ENCODE peak calls at places on chromosomes 16 and 17, in eight cellular contexts. One of them, this sample, is unnamed.
A peak's percentile ranks its signal among the peaks of the same experiment; 100 is the strongest.

GRCh38 chr16:2257726-2258125 is 6.3 kb upstream of the ECI1 start:
- DNase-seq in tibial nerve: no peak
- DNase-seq in pancreas: no peak
- DNase-seq in kidney: no peak
- DNase-seq in keratinocyte: no peak
- DNase-seq in heart left ventricle: no peak
- DNase-seq in endodermal cell: no peak
- DNase-seq in IMR-90: no peak
- DNase-seq in this sample: no peak

GRCh38 chr17:76922084-76922483 is 53.9 kb downstream of the MGAT5B start:
- DNase-seq in tibial nerve: no peak
- DNase-seq in kidney: no peak
- DNase-seq in heart left ventricle: no peak
- DNase-seq in pancreas: no peak
- DNase-seq in endodermal cell: no peak
- DNase-seq in IMR-90: no peak
- DNase-seq in keratinocyte: no peak
- DNase-seq in this sample: no peak

GRCh38 chr16:54135361-54136275 is 151.0 kb downstream of the IRX3 start:
- DNase-seq in kidney: no peak
- DNase-seq in tibial nerve: no peak
- DNase-seq in keratinocyte: no peak
- DNase-seq in IMR-90: peak; percentile 68
- DNase-seq in endodermal cell: no peak
- DNase-seq in heart left ventricle: no peak
- DNase-seq in pancreas: no peak
- DNase-seq in this sample: no peak

GRCh38 chr17:17126131-17127110 is 79.7 kb downstream of the PLD6 start:
- DNase-seq in IMR-90: no peak
- DNase-seq in kidney: peak; percentile 55
- DNase-seq in heart left ventricle: peak; percentile 50
- DNase-seq in tibial nerve: no peak
- DNase-seq in endodermal cell: no peak
- DNase-seq in keratinocyte: no peak
- DNase-seq in pancreas: no peak
- DNase-seq in this sample: peak; percentile 53

GRCh38 chr16:80794071-80794470 is 10.3 kb downstream of the CDYL2 start:
- DNase-seq in keratinocyte: no peak
- DNase-seq in pancreas: no peak
- DNase-seq in kidney: no peak
- DNase-seq in tibial nerve: no peak
- DNase-seq in heart left ventricle: no peak
- DNase-seq in IMR-90: no peak
- DNase-seq in endodermal cell: no peak
- DNase-seq in this sample: no peak

GRCh38 chr17:41762841-41763240 is 23.7 kb downstream of the JUP start:
- DNase-seq in tibial nerve: no peak
- DNase-seq in heart left ventricle: no peak
- DNase-seq in keratinocyte: no peak
- DNase-seq in IMR-90: no peak
- DNase-seq in endodermal cell: no peak
- DNase-seq in kidney: no peak
- DNase-seq in pancreas: no peak
- DNase-seq in this sample: no peak

GRCh38 chr17:30920282-30920681 is 1.5 kb upstream of the ADAP2 start:
- DNase-seq in IMR-90: peak; percentile 69
- DNase-seq in kidney: no peak
- DNase-seq in heart left ventricle: peak; percentile 66
- DNase-seq in keratinocyte: no peak
- DNase-seq in tibial nerve: no peak
- DNase-seq in pancreas: no peak
- DNase-seq in endodermal cell: peak; percentile 85
- DNase-seq in this sample: peak; percentile 51

GRCh38 chr17:68398731-68399637 is 58.3 kb downstream of the WIPI1 start:
- DNase-seq in pancreas: peak; percentile 53
- DNase-seq in keratinocyte: no peak
- DNase-seq in IMR-90: peak; percentile 81
- DNase-seq in tibial nerve: no peak
- DNase-seq in kidney: no peak
- DNase-seq in endodermal cell: peak; percentile 91
- DNase-seq in heart left ventricle: no peak
- DNase-seq in this sample: peak; percentile 75

GRCh38 chr17:4901648-4902344 is 1.1 kb downstream of the CHRNE start:
- DNase-seq in tibial nerve: peak; percentile 35
- DNase-seq in endodermal cell: peak; percentile 51
- DNase-seq in heart left ventricle: peak; percentile 88
- DNase-seq in keratinocyte: no peak
- DNase-seq in IMR-90: no peak
- DNase-seq in pancreas: peak; percentile 71
- DNase-seq in kidney: peak; percentile 88
- DNase-seq in this sample: no peak

GRCh38 chr17:66416207-66416940 is 114.0 kb downstream of the PRKCA start:
- DNase-seq in kidney: no peak
- DNase-seq in endodermal cell: peak; percentile 33
- DNase-seq in IMR-90: no peak
- DNase-seq in tibial nerve: no peak
- DNase-seq in pancreas: no peak
- DNase-seq in keratinocyte: no peak
- DNase-seq in heart left ventricle: no peak
- DNase-seq in this sample: no peak

GRCh38 chr17:78915872-78916632 is 9.1 kb downstream of the TIMP2 start:
- DNase-seq in keratinocyte: no peak
- DNase-seq in endodermal cell: no peak
- DNase-seq in kidney: no peak
- DNase-seq in heart left ventricle: no peak
- DNase-seq in pancreas: peak; percentile 48
- DNase-seq in IMR-90: no peak
- DNase-seq in tibial nerve: no peak
- DNase-seq in this sample: peak; percentile 71

GRCh38 chr17:63841350-63842172 is 924 bp downstream of the SMARCD2 start:
- DNase-seq in kidney: peak; percentile 83
- DNase-seq in pancreas: peak; percentile 70
- DNase-seq in endodermal cell: peak; percentile 84
- DNase-seq in heart left ventricle: peak; percentile 83
- DNase-seq in keratinocyte: no peak
- DNase-seq in IMR-90: peak; percentile 34
- DNase-seq in tibial nerve: no peak
- DNase-seq in this sample: peak; percentile 58

GRCh38 chr16:23324727-23325126 is 22.6 kb downstream of the SCNN1B start:
- DNase-seq in kidney: peak; percentile 41
- DNase-seq in tibial nerve: no peak
- DNase-seq in pancreas: peak; percentile 42
- DNase-seq in keratinocyte: no peak
- DNase-seq in heart left ventricle: peak; percentile 70
- DNase-seq in endodermal cell: no peak
- DNase-seq in IMR-90: no peak
- DNase-seq in this sample: no peak

GRCh38 chr16:23321206-23321875 is 19.2 kb downstream of the SCNN1B start:
- DNase-seq in IMR-90: no peak
- DNase-seq in tibial nerve: no peak
- DNase-seq in kidney: no peak
- DNase-seq in keratinocyte: no peak
- DNase-seq in endodermal cell: no peak
- DNase-seq in heart left ventricle: no peak
- DNase-seq in pancreas: no peak
- DNase-seq in this sample: no peak

GRCh38 chr16:23320695-23321094 is 18.6 kb downstream of the SCNN1B start:
- DNase-seq in endodermal cell: no peak
- DNase-seq in IMR-90: no peak
- DNase-seq in keratinocyte: no peak
- DNase-seq in tibial nerve: no peak
- DNase-seq in heart left ventricle: no peak
- DNase-seq in pancreas: no peak
- DNase-seq in kidney: no peak
- DNase-seq in this sample: no peak

GRCh38 chr16:23319861-23320615 is 17.9 kb downstream of the SCNN1B start:
- DNase-seq in IMR-90: no peak
- DNase-seq in tibial nerve: no peak
- DNase-seq in keratinocyte: no peak
- DNase-seq in endodermal cell: no peak
- DNase-seq in kidney: no peak
- DNase-seq in heart left ventricle: no peak
- DNase-seq in pancreas: no peak
- DNase-seq in this sample: no peak

GRCh38 chr16:23323224-23324030 is 21.3 kb downstream of the SCNN1B start:
- DNase-seq in kidney: no peak
- DNase-seq in pancreas: no peak
- DNase-seq in endodermal cell: no peak
- DNase-seq in IMR-90: no peak
- DNase-seq in heart left ventricle: no peak
- DNase-seq in keratinocyte: no peak
- DNase-seq in tibial nerve: no peak
- DNase-seq in this sample: no peak
- TF ChIP-seq CTCF in kidney: no peak
- TF ChIP-seq CTCF in pancreas: no peak
- TF ChIP-seq CTCF in endodermal cell: no peak
- TF ChIP-seq CTCF in IMR-90: no peak
- TF ChIP-seq CTCF in heart left ventricle: no peak
- TF ChIP-seq CTCF in keratinocyte: no peak
- TF ChIP-seq CTCF in tibial nerve: no peak
- TF ChIP-seq CTCF in this sample: no peak

GRCh38 chr17:18977021-18977420 is 25.1 kb downstream of the SLC5A10 start:
- DNase-seq in IMR-90: no peak
- DNase-seq in endodermal cell: no peak
- DNase-seq in kidney: no peak
- DNase-seq in keratinocyte: no peak
- DNase-seq in heart left ventricle: no peak
- DNase-seq in tibial nerve: no peak
- DNase-seq in pancreas: no peak
- DNase-seq in this sample: no peak
- H3K36me3 ChIP-seq in IMR-90: peaks cover 38% of the 10 kb centered on the region
- H3K36me3 ChIP-seq in endodermal cell: peaks cover 31% of the 10 kb centered on the region
- H3K36me3 ChIP-seq in kidney: no peaks in the 10 kb centered on the region
- H3K36me3 ChIP-seq in keratinocyte: peaks cover 47% of the 10 kb centered on the region
- H3K36me3 ChIP-seq in heart left ventricle: no peaks in the 10 kb centered on the region
- H3K36me3 ChIP-seq in tibial nerve: no peaks in the 10 kb centered on the region
- H3K36me3 ChIP-seq in pancreas: no peaks in the 10 kb centered on the region
- H3K36me3 ChIP-seq in this sample: peaks cover 2% of the 10 kb centered on the region

DNA sequence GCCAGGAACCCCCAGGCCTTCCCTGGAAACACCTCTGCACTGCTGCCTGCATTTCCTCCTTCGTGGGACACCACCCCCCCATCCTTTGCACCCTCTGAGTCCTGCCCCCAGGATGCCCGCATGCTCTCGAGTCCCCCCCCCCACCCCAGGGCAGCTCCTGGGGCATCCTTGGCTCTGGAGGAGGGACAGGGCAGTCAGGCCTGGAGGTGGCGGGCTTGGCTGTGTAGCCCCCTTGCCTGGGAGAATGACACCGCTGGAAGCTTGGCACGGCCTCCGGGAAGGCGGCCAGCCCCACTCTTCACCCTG is 98.9 kb upstream of the GSE1 start:
- DNase-seq in tibial nerve: no peak
- DNase-seq in heart left ventricle: peak; percentile 84
- DNase-seq in keratinocyte: no peak
- DNase-seq in kidney: no peak
- DNase-seq in endodermal cell: peak; percentile 51
- DNase-seq in pancreas: peak; percentile 85
- DNase-seq in IMR-90: peak; percentile 68
- DNase-seq in this sample: peak; percentile 85
- TF ChIP-seq CTCF in tibial nerve: no peak
- TF ChIP-seq CTCF in heart left ventricle: no peak
- TF ChIP-seq CTCF in keratinocyte: no peak
- TF ChIP-seq CTCF in kidney: no peak
- TF ChIP-seq CTCF in endodermal cell: no peak
- TF ChIP-seq CTCF in pancreas: no peak
- TF ChIP-seq CTCF in IMR-90: no peak
- TF ChIP-seq CTCF in this sample: no peak

GRCh38 chr16:56941856-56942331 is 10.0 kb downstream of the HERPUD1 start:
- DNase-seq in endodermal cell: no peak
- DNase-seq in heart left ventricle: no peak
- DNase-seq in tibial nerve: no peak
- DNase-seq in keratinocyte: no peak
- DNase-seq in IMR-90: no peak
- DNase-seq in kidney: no peak
- DNase-seq in pancreas: no peak
- DNase-seq in this sample: no peak
- H3K36me3 ChIP-seq in endodermal cell: peaks cover 87% of the 10 kb centered on the region
- H3K36me3 ChIP-seq in heart left ventricle: peaks cover 98% of the 10 kb centered on the region
- H3K36me3 ChIP-seq in tibial nerve: peaks cover 100% of the 10 kb centered on the region
- H3K36me3 ChIP-seq in keratinocyte: peaks cover 37% of the 10 kb centered on the region
- H3K36me3 ChIP-seq in IMR-90: peaks cover 60% of the 10 kb centered on the region
- H3K36me3 ChIP-seq in kidney: peaks cover 84% of the 10 kb centered on the region
- H3K36me3 ChIP-seq in pancreas: peaks cover 24% of the 10 kb centered on the region
- H3K36me3 ChIP-seq in this sample: peaks cover 98% of the 10 kb centered on the region

GRCh38 chr16:65947951-65948350 is 418.5 kb upstream of the CDH5 start:
- DNase-seq in pancreas: no peak
- DNase-seq in IMR-90: no peak
- DNase-seq in keratinocyte: no peak
- DNase-seq in endodermal cell: no peak
- DNase-seq in tibial nerve: no peak
- DNase-seq in heart left ventricle: no peak
- DNase-seq in kidney: no peak
- DNase-seq in this sample: no peak

GRCh38 chr16:65950211-65950610 is 416.3 kb upstream of the CDH5 start:
- DNase-seq in tibial nerve: no peak
- DNase-seq in IMR-90: peak; percentile 15
- DNase-seq in keratinocyte: no peak
- DNase-seq in endodermal cell: no peak
- DNase-seq in kidney: no peak
- DNase-seq in pancreas: no peak
- DNase-seq in heart left ventricle: no peak
- DNase-seq in this sample: no peak

GRCh38 chr16:65945485-65945884 is 421.0 kb upstream of the CDH5 start:
- DNase-seq in IMR-90: no peak
- DNase-seq in keratinocyte: no peak
- DNase-seq in endodermal cell: no peak
- DNase-seq in heart left ventricle: no peak
- DNase-seq in tibial nerve: no peak
- DNase-seq in kidney: no peak
- DNase-seq in pancreas: no peak
- DNase-seq in this sample: no peak
- TF ChIP-seq CTCF in IMR-90: no peak
- TF ChIP-seq CTCF in keratinocyte: no peak
- TF ChIP-seq CTCF in endodermal cell: no peak
- TF ChIP-seq CTCF in heart left ventricle: no peak
- TF ChIP-seq CTCF in tibial nerve: no peak
- TF ChIP-seq CTCF in kidney: no peak
- TF ChIP-seq CTCF in pancreas: no peak
- TF ChIP-seq CTCF in this sample: no peak

DNA sequence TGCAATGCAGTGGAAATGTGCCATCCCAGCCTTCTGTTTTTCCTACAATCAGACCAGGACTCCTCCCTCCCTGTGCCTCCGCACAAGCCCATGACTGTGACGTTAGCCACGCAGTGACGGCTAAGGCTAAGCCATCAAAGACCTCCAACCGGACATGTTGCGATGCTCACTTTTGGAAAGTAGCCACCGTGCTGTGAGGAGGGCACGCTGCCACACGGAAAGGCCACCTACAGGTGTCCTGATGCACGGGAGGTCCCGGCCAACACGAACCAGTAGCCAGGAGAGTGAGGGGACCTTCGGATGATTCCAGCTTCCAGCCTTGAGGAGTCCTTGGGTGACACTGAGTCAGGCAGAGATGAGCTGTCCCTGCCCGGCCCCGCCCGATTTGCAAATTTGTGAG is 53.9 kb downstream of the FOXL1 start:
- DNase-seq in keratinocyte: no peak
- DNase-seq in kidney: no peak
- DNase-seq in IMR-90: no peak
- DNase-seq in pancreas: no peak
- DNase-seq in tibial nerve: no peak
- DNase-seq in endodermal cell: no peak
- DNase-seq in heart left ventricle: no peak
- DNase-seq in this sample: no peak
- H3K36me3 ChIP-seq in keratinocyte: no peaks in the 10 kb centered on the region
- H3K36me3 ChIP-seq in kidney: no peaks in the 10 kb centered on the region
- H3K36me3 ChIP-seq in IMR-90: no peaks in the 10 kb centered on the region
- H3K36me3 ChIP-seq in pancreas: no peaks in the 10 kb centered on the region
- H3K36me3 ChIP-seq in tibial nerve: no peaks in the 10 kb centered on the region
- H3K36me3 ChIP-seq in endodermal cell: no peaks in the 10 kb centered on the region
- H3K36me3 ChIP-seq in heart left ventricle: no peaks in the 10 kb centered on the region
- H3K36me3 ChIP-seq in this sample: no peaks in the 10 kb centered on the region

GRCh38 chr17:34163681-34164080 is 91.4 kb upstream of the CCL2 start:
- DNase-seq in IMR-90: peak; percentile 16
- DNase-seq in pancreas: no peak
- DNase-seq in heart left ventricle: no peak
- DNase-seq in kidney: no peak
- DNase-seq in endodermal cell: peak; percentile 87
- DNase-seq in keratinocyte: no peak
- DNase-seq in tibial nerve: no peak
- DNase-seq in this sample: no peak
- TF ChIP-seq CTCF in IMR-90: peak; percentile 44
- TF ChIP-seq CTCF in pancreas: no peak
- TF ChIP-seq CTCF in heart left ventricle: peak; percentile 31
- TF ChIP-seq CTCF in kidney: peak; percentile 41
- TF ChIP-seq CTCF in endodermal cell: peak; percentile 83
- TF ChIP-seq CTCF in keratinocyte: peak; percentile 33
- TF ChIP-seq CTCF in tibial nerve: peak; percentile 11
- TF ChIP-seq CTCF in this sample: peak; percentile 49